ENCODE peak calls at places on chromosomes 1 and 21, in four cellular contexts. One of them, this sample, is unnamed.
A peak's percentile ranks its signal among the peaks of the same experiment; 100 is the strongest.

GRCh38 chr1:157278383-157279156 is 140.4 kb upstream of the ETV3 start:
- DNase-seq in IMR-90: no peak
- DNase-seq in neuronal stem cell: no peak
- DNase-seq in H9: no peak
- DNase-seq in this sample: no peak

GRCh38 chr1:153658400-153659174 is at the start of gene SNAPIN:
- DNase-seq in IMR-90: peak; percentile 80
- DNase-seq in neuronal stem cell: peak; percentile 81
- DNase-seq in H9: peak; percentile 93
- DNase-seq in this sample: peak; percentile 95

GRCh38 chr1:77832889-77833288 is 53.4 kb downstream of the MIGA1 start:
- DNase-seq in neuronal stem cell: no peak
- DNase-seq in IMR-90: peak; percentile 97
- DNase-seq in H9: no peak
- DNase-seq in this sample: no peak

GRCh38 chr1:30872948-30873263 is 35.7 kb downstream of the SDC3 start:
- DNase-seq in H9: no peak
- DNase-seq in IMR-90: no peak
- DNase-seq in neuronal stem cell: no peak
- DNase-seq in this sample: peak; percentile 73

GRCh38 chr1:185627136-185627535 is 107.1 kb upstream of the HMCN1 start:
- DNase-seq in IMR-90: no peak
- DNase-seq in neuronal stem cell: no peak
- DNase-seq in H9: no peak
- DNase-seq in this sample: no peak

GRCh38 chr1:9690440-9691107 is 39.0 kb downstream of the PIK3CD start:
- DNase-seq in H9: no peak
- DNase-seq in IMR-90: no peak
- DNase-seq in neuronal stem cell: no peak
- DNase-seq in this sample: no peak

GRCh38 chr1:185360714-185361113 is 43.7 kb upstream of the IVNS1ABP start:
- DNase-seq in IMR-90: peak; percentile 50
- DNase-seq in neuronal stem cell: no peak
- DNase-seq in H9: no peak
- DNase-seq in this sample: no peak

GRCh38 chr21:45590246-45590725 is 48.0 kb upstream of the SLC19A1 start:
- DNase-seq in IMR-90: peak; percentile 19
- DNase-seq in neuronal stem cell: no peak
- DNase-seq in H9: peak; percentile 82
- DNase-seq in this sample: peak; percentile 58

GRCh38 chr1:100581096-100581705 is 43.3 kb downstream of the GPR88 start:
- DNase-seq in H9: no peak
- DNase-seq in neuronal stem cell: no peak
- DNase-seq in IMR-90: no peak
- DNase-seq in this sample: no peak

GRCh38 chr1:100862591-100862990 is 32.1 kb downstream of the EXTL2 start:
- DNase-seq in H9: no peak
- DNase-seq in IMR-90: peak; percentile 84
- DNase-seq in neuronal stem cell: no peak
- DNase-seq in this sample: no peak

GRCh38 chr1:53560572-53561487 is 101.6 kb downstream of the DMRTB1 start:
- DNase-seq in IMR-90: peak; percentile 44
- DNase-seq in neuronal stem cell: no peak
- DNase-seq in H9: no peak
- DNase-seq in this sample: no peak

GRCh38 chr1:51541313-51542050 is 22.4 kb upstream of the EPS15 start:
- DNase-seq in neuronal stem cell: no peak
- DNase-seq in IMR-90: no peak
- DNase-seq in H9: no peak
- DNase-seq in this sample: no peak

GRCh38 chr1:77281491-77282186 is at the start of gene AK5:
- DNase-seq in H9: peak; percentile 53
- DNase-seq in IMR-90: peak; percentile 48
- DNase-seq in neuronal stem cell: peak; percentile 67
- DNase-seq in this sample: peak; percentile 46

GRCh38 chr1:236394905-236395779 is 1.1 kb downstream of the EDARADD start:
- DNase-seq in H9: peak; percentile 73
- DNase-seq in neuronal stem cell: peak; percentile 46
- DNase-seq in IMR-90: no peak
- DNase-seq in this sample: peak; percentile 71

GRCh38 chr1:189149547-189150375 is 1327.9 kb downstream of the BRINP3 start:
- DNase-seq in IMR-90: no peak
- DNase-seq in neuronal stem cell: no peak
- DNase-seq in H9: peak; percentile 74
- DNase-seq in this sample: peak; percentile 74

GRCh38 chr1:164604541-164604940 is 45.6 kb downstream of the PBX1 start:
- DNase-seq in IMR-90: peak; percentile 65
- DNase-seq in H9: no peak
- DNase-seq in neuronal stem cell: no peak
- DNase-seq in this sample: no peak

GRCh38 chr1:162548170-162548569 is 13.4 kb upstream of the UAP1 start:
- DNase-seq in IMR-90: peak; percentile 54
- DNase-seq in H9: no peak
- DNase-seq in neuronal stem cell: no peak
- DNase-seq in this sample: no peak

GRCh38 chr1:4710592-4711190 is 56.3 kb downstream of the AJAP1 start:
- DNase-seq in neuronal stem cell: peak; percentile 27
- DNase-seq in H9: no peak
- DNase-seq in IMR-90: no peak
- DNase-seq in this sample: peak; percentile 70

GRCh38 chr1:98179159-98179558 is 258.3 kb upstream of the DPYD start:
- DNase-seq in neuronal stem cell: no peak
- DNase-seq in IMR-90: no peak
- DNase-seq in H9: no peak
- DNase-seq in this sample: no peak

GRCh38 chr1:203120325-203121138 is 7.0 kb upstream of the ADORA1 start:
- DNase-seq in IMR-90: no peak
- DNase-seq in H9: peak; percentile 14
- DNase-seq in neuronal stem cell: no peak
- DNase-seq in this sample: no peak

GRCh38 chr1:158054721-158055120 is 61.3 kb downstream of the KIRREL1 start:
- DNase-seq in IMR-90: no peak
- DNase-seq in neuronal stem cell: no peak
- DNase-seq in H9: no peak
- DNase-seq in this sample: no peak

GRCh38 chr1:7767176-7767575 is 3.9 kb upstream of the VAMP3 start:
- DNase-seq in H9: no peak
- DNase-seq in IMR-90: no peak
- DNase-seq in neuronal stem cell: no peak
- DNase-seq in this sample: no peak

GRCh38 chr21:25400427-25400826 is 206.9 kb downstream of the MRPL39 start:
- DNase-seq in H9: no peak
- DNase-seq in neuronal stem cell: no peak
- DNase-seq in IMR-90: no peak
- DNase-seq in this sample: no peak

GRCh38 chr21:31243611-31244010 is 100.5 kb downstream of the TIAM1 start:
- DNase-seq in IMR-90: no peak
- DNase-seq in neuronal stem cell: no peak
- DNase-seq in H9: no peak
- DNase-seq in this sample: no peak

GRCh38 chr1:16009030-16009460 is 5.0 kb downstream of the SRARP start:
- DNase-seq in IMR-90: peak; percentile 67
- DNase-seq in neuronal stem cell: peak; percentile 86
- DNase-seq in H9: peak; percentile 90
- DNase-seq in this sample: peak; percentile 87

GRCh38 chr1:116321766-116322175 is 51.3 kb upstream of the ATP1A1 start:
- DNase-seq in H9: no peak
- DNase-seq in IMR-90: no peak
- DNase-seq in neuronal stem cell: no peak
- DNase-seq in this sample: no peak

GRCh38 chr1:218640213-218640612 is 295.1 kb downstream of the TGFB2 start:
- DNase-seq in neuronal stem cell: no peak
- DNase-seq in IMR-90: no peak
- DNase-seq in H9: no peak
- DNase-seq in this sample: no peak

GRCh38 chr1:163036661-163037060 is 32.5 kb upstream of the RGS4 start:
- DNase-seq in neuronal stem cell: no peak
- DNase-seq in IMR-90: peak; percentile 29
- DNase-seq in H9: no peak
- DNase-seq in this sample: no peak

GRCh38 chr21:38494254-38494648 is 4.0 kb downstream of the ERG start:
- DNase-seq in IMR-90: no peak
- DNase-seq in H9: no peak
- DNase-seq in neuronal stem cell: no peak
- DNase-seq in this sample: no peak

GRCh38 chr21:31675960-31676359 is 16.5 kb downstream of the SOD1 start:
- DNase-seq in IMR-90: no peak
- DNase-seq in neuronal stem cell: no peak
- DNase-seq in H9: no peak
- DNase-seq in this sample: no peak

GRCh38 chr1:182206628-182207239 is 145.2 kb upstream of the ZNF648 start:
- DNase-seq in IMR-90: no peak
- DNase-seq in neuronal stem cell: no peak
- DNase-seq in H9: no peak
- DNase-seq in this sample: peak; percentile 21

GRCh38 chr1:66296370-66296769 is 237.6 kb upstream of the SGIP1 start:
- DNase-seq in neuronal stem cell: no peak
- DNase-seq in IMR-90: no peak
- DNase-seq in H9: no peak
- DNase-seq in this sample: no peak

GRCh38 chr1:37449936-37450335 is 24.4 kb upstream of the ZC3H12A start:
- DNase-seq in IMR-90: no peak
- DNase-seq in neuronal stem cell: no peak
- DNase-seq in H9: peak; percentile 46
- DNase-seq in this sample: no peak

GRCh38 chr1:5704785-5705514 is 287.3 kb downstream of the NPHP4 start:
- DNase-seq in neuronal stem cell: no peak
- DNase-seq in H9: no peak
- DNase-seq in IMR-90: no peak
- DNase-seq in this sample: no peak

DNA sequence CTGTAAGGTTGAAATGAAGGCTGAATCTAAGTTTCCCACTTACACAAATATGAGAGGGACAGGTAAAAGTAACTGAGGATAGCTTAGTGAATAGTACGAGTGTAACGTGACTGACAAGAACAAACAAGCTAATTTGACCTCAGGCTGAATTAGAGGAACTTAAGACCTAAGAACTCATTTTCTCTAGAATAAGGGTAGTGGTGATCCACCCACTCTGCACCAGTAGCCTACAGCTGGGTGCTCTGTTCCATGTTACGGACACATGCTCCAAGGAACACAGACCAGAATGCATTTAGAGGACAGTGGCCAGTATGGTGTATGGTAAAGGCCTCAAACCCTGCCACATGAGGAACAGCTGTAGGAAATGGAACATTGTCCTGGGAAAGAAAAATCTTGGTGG is 14.9 kb upstream of the TMEM9 start:
- DNase-seq in neuronal stem cell: no peak
- DNase-seq in H9: no peak
- DNase-seq in IMR-90: no peak
- DNase-seq in this sample: no peak
- H2BK15ac ChIP-seq in neuronal stem cell: no peak overlapping the region
- H2BK15ac ChIP-seq in H9: no peak overlapping the region
- H2BK15ac ChIP-seq in IMR-90: peak overlapping the region; percentile 28
- H2BK15ac ChIP-seq in this sample: no peak overlapping the region

GRCh38 chr1:235328271-235329138 is at the start of gene GGPS1:
- DNase-seq in H9: peak; percentile 98
- DNase-seq in neuronal stem cell: peak; percentile 100
- DNase-seq in IMR-90: peak; percentile 100
- DNase-seq in this sample: peak; percentile 100

GRCh38 chr1:235331391-235331790 is 3.0 kb downstream of the GGPS1 start:
- DNase-seq in IMR-90: no peak
- DNase-seq in H9: no peak
- DNase-seq in neuronal stem cell: no peak
- DNase-seq in this sample: no peak

GRCh38 chr1:235327559-235328270 is at the start of gene ARID4B:
- DNase-seq in IMR-90: no peak
- DNase-seq in neuronal stem cell: no peak
- DNase-seq in H9: no peak
- DNase-seq in this sample: no peak

GRCh38 chr1:235330918-235331285 is 2.5 kb downstream of the GGPS1 start:
- DNase-seq in IMR-90: no peak
- DNase-seq in H9: no peak
- DNase-seq in neuronal stem cell: no peak
- DNase-seq in this sample: no peak

DNA sequence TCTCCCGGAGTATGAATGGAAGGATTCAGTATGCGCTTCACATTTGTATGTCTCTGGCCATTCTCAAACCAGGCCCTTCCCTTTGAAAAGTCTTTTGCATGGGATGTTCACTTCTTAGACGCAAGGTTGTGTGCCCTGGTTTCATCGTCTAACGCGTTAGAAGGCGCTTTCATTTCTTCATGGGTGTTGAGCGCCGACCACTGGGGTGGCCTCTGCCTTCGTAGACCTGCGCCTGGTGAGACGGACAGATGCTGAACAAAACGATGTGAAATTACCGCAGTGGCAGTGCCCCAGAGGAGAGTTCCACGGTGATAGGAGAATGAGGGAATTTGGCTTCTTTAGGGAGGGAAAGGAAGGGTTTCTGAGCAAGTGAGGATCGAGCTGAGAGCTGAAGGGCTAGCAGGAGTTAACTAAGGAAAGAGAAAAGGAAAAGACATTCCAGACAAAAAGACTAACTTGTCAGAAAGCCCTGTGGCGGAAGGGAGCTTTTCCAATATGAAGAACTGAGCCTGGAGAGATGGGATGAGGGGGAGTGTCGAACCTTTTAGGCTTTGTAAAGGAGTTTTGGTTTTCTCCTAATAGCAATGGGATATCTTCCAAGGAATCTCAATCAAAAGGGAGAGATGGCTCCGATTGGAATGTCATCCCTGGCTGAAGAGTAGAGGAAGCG is 904 bp downstream of the GGPS1 start:
- DNase-seq in H9: no peak
- DNase-seq in IMR-90: peak; percentile 45
- DNase-seq in neuronal stem cell: no peak
- DNase-seq in this sample: peak; percentile 50
- H3K23ac ChIP-seq in H9: no peak overlapping the region
- H3K23ac ChIP-seq in IMR-90: peak overlapping the region; percentile 93
- H3K23ac ChIP-seq in neuronal stem cell: peak overlapping the region; percentile 15
- H3K23ac ChIP-seq in this sample: peak overlapping the region; percentile 34

DNA sequence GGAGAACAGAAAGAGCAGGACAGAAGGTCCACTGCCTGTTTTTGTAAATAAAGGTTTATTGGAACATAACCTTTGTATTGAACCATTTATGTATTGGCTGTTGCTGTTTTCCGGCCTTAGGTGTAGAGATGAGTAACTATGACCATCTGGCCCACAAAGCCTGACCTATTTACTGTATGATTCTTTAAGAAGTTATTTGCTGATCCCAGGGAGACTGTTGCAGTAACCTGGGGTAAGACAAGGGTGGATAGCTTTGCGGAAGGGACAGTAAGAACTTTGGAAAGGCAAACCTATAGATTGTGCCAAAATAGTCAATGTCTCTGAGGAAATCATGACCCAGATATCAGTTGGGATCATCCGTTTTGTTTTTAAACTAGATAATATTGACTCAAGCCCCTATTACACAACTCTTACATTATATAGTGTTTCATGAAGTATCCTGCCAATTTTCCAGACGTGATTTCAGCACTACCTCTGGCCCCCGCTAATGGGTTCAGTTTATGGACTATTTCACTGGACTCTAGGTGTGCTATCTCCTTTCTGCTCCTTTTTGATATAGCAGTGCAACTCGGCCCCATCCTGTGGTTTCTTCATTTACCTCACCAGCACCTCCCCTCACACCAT is 20.8 kb upstream of the TLCD4 start:
- DNase-seq in H9: no peak
- DNase-seq in neuronal stem cell: no peak
- DNase-seq in IMR-90: peak; percentile 31
- DNase-seq in this sample: no peak
- H3K4me2 ChIP-seq in H9: no peak overlapping the region
- H3K4me2 ChIP-seq in neuronal stem cell: no peak overlapping the region
- H3K4me2 ChIP-seq in IMR-90: peak overlapping the region; percentile 52
- H3K4me2 ChIP-seq in this sample: no peak overlapping the region

GRCh38 chr1:240597153-240597745 is 14.7 kb downstream of the GREM2 start:
- DNase-seq in neuronal stem cell: no peak
- DNase-seq in IMR-90: no peak
- DNase-seq in H9: no peak
- DNase-seq in this sample: no peak
- H2BK15ac ChIP-seq in neuronal stem cell: no peak overlapping the region
- H2BK15ac ChIP-seq in IMR-90: no peak overlapping the region
- H2BK15ac ChIP-seq in H9: no peak overlapping the region
- H2BK15ac ChIP-seq in this sample: no peak overlapping the region

This sample was measured in mesendoderm.